ENCODE peak calls at places on chromosomes 2 and 18, in nine cellular contexts. W is stimulated activated CD4-positive, alpha-beta T cell treated with anti-CD3 and anti-CD28 coated beads, Interleukin-2, amount 100 ng/mL, for 48 hours; X is NCI-H345; B is transverse colon; P is choroid plexus epithelial cell; U is GM10248; A is GM12865; I is activated effector memory CD4-positive, alpha-beta T cell treated with anti-CD3 and anti-CD28 coated beads, Interleukin-2, amount 50 U/mL, for 16 hours; M is cardiac muscle cell. H is an unnamed sample.
A peak's percentile ranks its signal among the peaks of the same experiment; 100 is the strongest.

GRCh38 chr2:108621087-108621559 is 86.9 kb downstream of the LIMS1 start:
- DNase-seq in W (peak; percentile 56), X (peak; percentile 71), B (peak; percentile 58), P (peak; percentile 39), U (peak; percentile 74), A (peak; percentile 88), I (peak; percentile 91), M (no peak), H (peak; percentile 61)

GRCh38 chr2:7988440-7988839 is 693.4 kb upstream of the ID2 start:
- DNase-seq in W (no peak), X (no peak), B (no peak), P (no peak), U (no peak), A (no peak), I (no peak), M (no peak), H (no peak)

GRCh38 chr18:43080671-43081070 is 34.8 kb downstream of the RIT2 start:
- DNase-seq in W (no peak), X (no peak), B (no peak), P (no peak), U (no peak), A (no peak), I (no peak), M (no peak), H (no peak)

GRCh38 chr2:26977012-26977411 is 6.6 kb downstream of the MAPRE3 start:
- DNase-seq in W (no peak), X (no peak), B (no peak), P (no peak), U (no peak), A (no peak), I (no peak), M (no peak), H (no peak)

GRCh38 chr2:7612969-7613368 is 695.8 kb downstream of the RNF144A start:
- DNase-seq in W (no peak), X (no peak), B (no peak), P (peak; percentile 13), U (no peak), A (no peak), I (no peak), M (peak; percentile 6), H (no peak)

GRCh38 chr18:40877096-40877495 is 1077.9 kb upstream of the PIK3C3 start:
- DNase-seq in W (no peak), X (no peak), B (no peak), P (peak; percentile 98), U (no peak), A (no peak), I (no peak), M (peak; percentile 96), H (no peak)

GRCh38 chr2:37798315-37799005 is 126.6 kb upstream of the RMDN2 start:
- DNase-seq in W (no peak), X (no peak), B (no peak), P (no peak), U (peak; percentile 33), A (peak; percentile 23), I (no peak), M (peak; percentile 18), H (peak; percentile 31)

GRCh38 chr18:12154356-12154755 is 60.7 kb downstream of the ANKRD62 start:
- DNase-seq in W (no peak), X (no peak), B (no peak), P (no peak), U (no peak), A (no peak), I (no peak), M (no peak), H (no peak)

GRCh38 chr2:33665039-33665438 is 65.9 kb upstream of the FAM98A start:
- DNase-seq in W (no peak), X (no peak), B (no peak), P (no peak), U (no peak), A (no peak), I (no peak), M (no peak), H (no peak)

H was measured in GM20000.